ENCODE peak calls at places on chromosomes 4 and X, in nine cellular contexts. B is esophagus squamous epithelium, W is cardiac fibroblast, F is astrocyte, D is cardiac muscle cell, Y is keratinocyte, Q is fibroblast of lung, K is heart right ventricle, M is PC-9. Z is an unnamed sample.
A peak's percentile ranks its signal among the peaks of the same experiment; 100 is the strongest.

GRCh38 chr4:54102747-54103146 is 2.8 kb downstream of the GSX2 start:
- DNase-seq in W (no peak), K (no peak), M (no peak), Q (no peak), D (no peak), B (no peak), F (no peak), Y (no peak), Z (no peak)

GRCh38 chr4:165810726-165811125 is 62.3 kb upstream of the TLL1 start:
- DNase-seq in Q (peak; percentile 30), F (peak; percentile 10), M (no peak), Y (no peak), K (no peak), W (peak; percentile 54), D (no peak), B (no peak), Z (peak; percentile 13)

GRCh38 chrX:3639236-3639635 is 74.2 kb downstream of the PRKX start:
- DNase-seq in B (no peak), W (no peak), Y (no peak), M (no peak), K (no peak), Q (no peak), F (no peak), D (no peak), Z (no peak)

GRCh38 chr4:13248621-13249298 is 235.4 kb downstream of the RAB28 start:
- DNase-seq in K (no peak), W (peak; percentile 27), Y (no peak), B (no peak), D (peak; percentile 4), M (no peak), Q (peak; percentile 77), F (peak; percentile 70), Z (no peak)

GRCh38 chr4:132284910-132285426 is 864.1 kb upstream of the PCDH10 start:
- DNase-seq in K (no peak), Q (no peak), D (no peak), B (no peak), Y (no peak), W (no peak), M (no peak), F (no peak), Z (no peak)

GRCh38 chr4:96301727-96302126 is 461.8 kb downstream of the PDHA2 start:
- DNase-seq in K (no peak), D (no peak), Q (no peak), B (no peak), F (no peak), M (no peak), Y (no peak), W (no peak), Z (no peak)

GRCh38 chr4:89438102-89438831 is 130.7 kb upstream of the GPRIN3 start:
- DNase-seq in K (no peak), W (peak; percentile 70), M (peak; percentile 10), Q (no peak), D (peak; percentile 54), Y (no peak), B (no peak), F (no peak), Z (no peak)

GRCh38 chr4:108033348-108033747 is 43.7 kb downstream of the HADH start:
- DNase-seq in K (no peak), Q (no peak), F (no peak), W (no peak), Y (no peak), B (no peak), D (no peak), M (no peak), Z (no peak)

GRCh38 chrX:10021461-10022272 is 54.5 kb downstream of the CLDN34 start:
- DNase-seq in F (peak; percentile 47), W (no peak), M (no peak), B (no peak), D (no peak), Q (peak; percentile 54), K (no peak), Y (no peak), Z (no peak)

GRCh38 chrX:18348047-18348446 is 6.4 kb downstream of the SCML2 start:
- DNase-seq in M (no peak), Y (no peak), Q (peak; percentile 13), F (peak; percentile 12), K (no peak), W (no peak), B (no peak), D (no peak), Z (no peak)

GRCh38 chrX:19647731-19648588 is 132.7 kb upstream of the MAP3K15 start:
- DNase-seq in K (no peak), F (peak; percentile 24), D (no peak), B (no peak), Y (no peak), M (no peak), Q (peak; percentile 34), W (peak; percentile 55), Z (no peak)

GRCh38 chrX:110204986-110205385 is 112.9 kb downstream of the AMMECR1 start:
- DNase-seq in B (no peak), Q (peak; percentile 83), D (peak; percentile 68), Y (no peak), K (no peak), F (peak; percentile 82), M (no peak), W (peak; percentile 79), Z (peak; percentile 62)

GRCh38 chrX:150856101-150856500 is 42.4 kb downstream of the CD99L2 start:
- DNase-seq in D (peak; percentile 40), F (peak; percentile 58), Q (peak; percentile 71), B (no peak), W (peak; percentile 52), M (no peak), Y (no peak), K (no peak), Z (no peak)

GRCh38 chr4:138010639-138011038 is 231.5 kb downstream of the SLC7A11 start:
- DNase-seq in K (no peak), B (no peak), M (no peak), Q (no peak), W (no peak), Y (no peak), F (no peak), D (no peak), Z (no peak)

GRCh38 chr4:148999924-149000323 is 557.7 kb upstream of the NR3C2 start:
- DNase-seq in M (no peak), D (no peak), F (no peak), Q (no peak), B (no peak), Y (no peak), W (no peak), K (no peak), Z (no peak)

GRCh38 chr4:8775121-8775520 is 96.5 kb downstream of the HMX1 start:
- DNase-seq in Y (no peak), M (no peak), K (no peak), F (no peak), W (no peak), B (no peak), D (no peak), Q (no peak), Z (no peak)

GRCh38 chrX:37652053-37652452 is 33.5 kb upstream of the XK start:
- DNase-seq in Y (no peak), B (no peak), Q (no peak), K (no peak), D (no peak), F (no peak), M (no peak), W (no peak), Z (no peak)

GRCh38 chr4:53541577-53542206 is 49.6 kb downstream of the LNX1 start:
- DNase-seq in B (no peak), Y (peak; percentile 52), K (no peak), F (peak; percentile 96), M (no peak), D (peak; percentile 88), W (peak; percentile 98), Q (peak; percentile 96), Z (peak; percentile 85)

GRCh38 chr4:45317739-45318138 is 591.4 kb upstream of the GNPDA2 start:
- DNase-seq in F (no peak), Y (no peak), W (no peak), M (no peak), K (no peak), Q (no peak), D (no peak), B (no peak), Z (no peak)

GRCh38 chr4:63492515-63492914 is 916.7 kb downstream of the TECRL start:
- DNase-seq in D (no peak), K (no peak), B (no peak), W (no peak), Y (no peak), M (no peak), F (no peak), Q (no peak), Z (no peak)
- H3K4me3 ChIP-seq in D (no peak overlapping the region), K (no peak overlapping the region), B (no peak overlapping the region), W (no peak overlapping the region), Y (no peak overlapping the region), M (no peak overlapping the region), F (no peak overlapping the region), Q (no peak overlapping the region), Z (no peak overlapping the region)

DNA sequence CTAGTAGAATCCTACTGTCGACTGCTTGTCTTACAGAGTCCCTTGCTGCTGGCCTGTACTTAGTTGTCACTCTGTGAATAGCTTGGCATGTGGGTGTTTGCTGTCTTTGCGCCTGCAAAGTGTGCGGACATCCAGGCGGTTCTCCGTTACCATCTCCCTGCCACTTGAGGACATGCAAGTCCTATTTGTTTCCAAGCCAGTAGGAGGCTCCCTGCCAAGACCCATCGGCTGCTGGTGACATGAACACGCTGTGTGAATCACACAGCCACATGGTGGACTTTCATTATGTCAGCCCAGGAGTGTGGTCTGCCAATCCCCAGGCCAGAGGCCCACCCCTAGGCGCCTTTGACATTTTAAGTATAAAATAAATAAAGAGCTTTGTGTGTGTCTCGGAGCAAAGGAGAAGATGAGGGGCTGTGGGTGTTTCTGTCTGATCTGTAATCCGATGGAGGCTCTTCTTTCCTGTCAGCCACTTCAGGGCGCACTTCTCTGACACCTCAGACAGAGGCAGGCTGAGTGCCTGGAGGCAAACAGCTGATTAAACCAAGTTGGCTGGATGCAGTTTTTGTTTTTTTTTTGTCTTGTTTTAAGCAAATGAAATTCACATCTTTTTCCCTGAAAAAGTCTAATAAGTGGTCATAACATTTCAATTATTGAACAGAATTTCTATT is 51.5 kb downstream of the ALPK1 start:
- DNase-seq in F (peak; percentile 53), Q (peak; percentile 67), Y (no peak), B (no peak), W (peak; percentile 79), D (peak; percentile 82), K (peak; percentile 69), M (no peak), Z (peak; percentile 24)
- H3K4me3 ChIP-seq in F (peak overlapping the region; percentile 20), Q (no peak overlapping the region), Y (no peak overlapping the region), B (no peak overlapping the region), W (no peak overlapping the region), D (no peak overlapping the region), K (peak overlapping the region; percentile 7), M (no peak overlapping the region), Z (no peak overlapping the region)

DNA sequence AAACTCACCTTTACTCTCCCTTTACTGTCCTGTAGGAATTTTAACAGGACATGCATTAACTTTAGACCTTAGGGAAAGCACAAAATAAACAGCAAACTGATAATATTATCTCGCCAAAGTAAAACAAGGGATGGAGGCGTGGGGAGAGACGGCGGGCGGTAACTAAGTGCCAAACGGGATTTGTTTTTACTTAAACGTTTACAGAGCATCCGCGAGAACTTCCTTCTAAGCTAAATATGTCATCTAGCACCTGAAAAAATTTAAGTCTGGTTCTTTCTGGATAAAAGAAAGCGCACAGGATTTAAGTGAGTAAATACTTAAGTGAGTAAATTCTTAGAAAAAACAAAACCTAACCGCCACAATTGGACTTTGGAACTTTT is 108.5 kb downstream of the SPRY1 start:
- DNase-seq in F (peak; percentile 36), Y (no peak), M (no peak), Q (peak; percentile 42), B (no peak), K (no peak), D (peak; percentile 65), W (peak; percentile 54), Z (no peak)
- H3K4me3 ChIP-seq in F (peak overlapping the region; percentile 82), Y (peak overlapping the region; percentile 60), M (peak overlapping the region; percentile 64), Q (peak overlapping the region; percentile 60), B (peak overlapping the region; percentile 82), K (peak overlapping the region; percentile 70), D (peak overlapping the region; percentile 32), W (peak overlapping the region; percentile 53), Z (peak overlapping the region; percentile 57)

GRCh38 chr4:88009871-88010270 is 2.4 kb downstream of the PKD2 start:
- DNase-seq in Q (no peak), M (no peak), B (no peak), W (no peak), Y (no peak), D (no peak), F (no peak), K (no peak), Z (no peak)
- H3K4me3 ChIP-seq in Q (peak overlapping the region; percentile 85), M (no peak overlapping the region), B (no peak overlapping the region), W (no peak overlapping the region), Y (no peak overlapping the region), D (no peak overlapping the region), F (no peak overlapping the region), K (no peak overlapping the region), Z (peak overlapping the region; percentile 2)

Z was measured in skeletal muscle cell.